ENCODE peak calls at places on chromosome 18, in nine cellular contexts. R is GM23338, U is HCT116, C is transverse colon, K is A673, W is H1, M is IMR-90, X is esophagus squamous epithelium, L is astrocyte. D is an unnamed sample.
A peak's percentile ranks its signal among the peaks of the same experiment; 100 is the strongest.

GRCh38 chr18:51120809-51121596 is 76.5 kb downstream of the MEX3C start:
- DNase-seq in R (peak; percentile 43), U (no peak), C (no peak), K (no peak), W (no peak), M (no peak), X (no peak), L (no peak), D (no peak)

GRCh38 chr18:37243756-37244155 is 321.8 kb downstream of the CELF4 start:
- DNase-seq in R (peak; percentile 63), U (no peak), C (no peak), K (no peak), W (peak; percentile 67), M (no peak), X (no peak), L (no peak), D (no peak)

GRCh38 chr18:11668441-11669169 is 20.5 kb upstream of the GNAL start:
- DNase-seq in R (no peak), U (no peak), C (no peak), K (no peak), W (no peak), M (no peak), X (no peak), L (no peak), D (no peak)

GRCh38 chr18:3624818-3625716 is 175.1 kb downstream of the TGIF1 start:
- DNase-seq in R (peak; percentile 33), U (peak; percentile 86), C (peak; percentile 42), K (peak; percentile 76), W (no peak), M (peak; percentile 98), X (no peak), L (peak; percentile 99), D (peak; percentile 61)

GRCh38 chr18:37566479-37567060 is 972 bp upstream of the CELF4 start:
- DNase-seq in R (peak; percentile 46), U (no peak), C (no peak), K (peak; percentile 3), W (no peak), M (no peak), X (no peak), L (no peak), D (no peak)

GRCh38 chr18:35049111-35050003 is 8.1 kb downstream of the MAPRE2 start:
- DNase-seq in R (no peak), U (no peak), C (no peak), K (no peak), W (no peak), M (no peak), X (no peak), L (no peak), D (no peak)

GRCh38 chr18:75293591-75293990 is 83.0 kb downstream of the TSHZ1 start:
- DNase-seq in R (no peak), U (no peak), C (no peak), K (no peak), W (no peak), M (peak; percentile 26), X (no peak), L (peak; percentile 60), D (no peak)

GRCh38 chr18:77055429-77056310 is 76.9 kb downstream of the MBP start:
- DNase-seq in R (no peak), U (no peak), C (no peak), K (no peak), W (no peak), M (peak; percentile 58), X (no peak), L (no peak), D (no peak)

GRCh38 chr18:5466256-5466655 is 77.5 kb downstream of the EPB41L3 start:
- DNase-seq in R (no peak), U (no peak), C (no peak), K (no peak), W (no peak), M (no peak), X (no peak), L (no peak), D (no peak)

GRCh38 chr18:48201337-48201705 is 207.9 kb downstream of the ZBTB7C start:
- DNase-seq in R (no peak), U (peak; percentile 21), C (no peak), K (no peak), W (no peak), M (no peak), X (no peak), L (no peak), D (no peak)

GRCh38 chr18:48613589-48613988 is 74.8 kb downstream of the CTIF start:
- DNase-seq in R (peak; percentile 32), U (no peak), C (peak; percentile 25), K (no peak), W (peak; percentile 61), M (peak; percentile 49), X (no peak), L (no peak), D (no peak)

GRCh38 chr18:52237551-52237950 is 102.4 kb upstream of the DCC start:
- DNase-seq in R (no peak), U (no peak), C (no peak), K (no peak), W (no peak), M (peak; percentile 0), X (no peak), L (peak; percentile 56), D (no peak)

GRCh38 chr18:72648079-72648478 is 103.9 kb upstream of the CBLN2 start:
- DNase-seq in R (no peak), U (no peak), C (no peak), K (no peak), W (no peak), M (no peak), X (no peak), L (no peak), D (no peak)

GRCh38 chr18:72651033-72651432 is 106.9 kb upstream of the CBLN2 start:
- DNase-seq in R (peak; percentile 18), U (no peak), C (no peak), K (no peak), W (no peak), M (no peak), X (no peak), L (no peak), D (no peak)

DNA sequence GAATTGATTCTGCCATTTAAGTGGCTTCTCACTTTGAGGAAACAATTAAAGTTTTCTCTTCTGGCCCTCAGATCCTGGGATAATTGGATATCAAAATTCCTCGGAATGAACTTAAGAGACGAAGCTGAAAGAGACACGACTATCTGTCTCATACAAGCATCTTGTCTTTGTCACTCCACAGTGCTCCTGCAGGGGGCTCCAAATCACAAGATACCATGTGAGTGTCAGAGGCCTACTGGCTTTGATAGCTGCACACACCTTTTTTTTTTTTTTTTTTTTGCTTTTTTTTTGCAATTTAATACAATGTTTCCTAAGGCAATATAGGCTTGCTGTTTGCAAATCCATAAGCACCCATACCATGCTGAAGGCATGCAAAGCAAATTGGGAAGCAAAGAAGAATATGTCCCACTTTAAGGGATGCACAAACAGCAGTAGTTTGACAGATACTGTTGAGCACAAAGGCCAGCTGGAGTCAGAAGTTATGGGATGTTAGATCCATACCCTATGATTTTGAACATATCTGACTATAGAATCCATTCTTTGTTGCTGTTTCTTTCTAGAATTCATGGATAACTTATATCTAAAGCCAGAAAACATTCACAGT is 109.0 kb upstream of the CBLN2 start:
- DNase-seq in R (peak; percentile 80), U (no peak), C (peak; percentile 30), K (peak; percentile 75), W (peak; percentile 77), M (no peak), X (no peak), L (no peak), D (peak; percentile 47)
- TF ChIP-seq CTCF in R (peak; percentile 72), U (peak; percentile 32), C (peak; percentile 17), K (peak; percentile 81), W (peak; percentile 8), M (peak; percentile 22), X (no peak), L (peak; percentile 48), D (no peak)

GRCh38 chr18:58221060-58221725 is 177.2 kb downstream of the NEDD4L start:
- DNase-seq in R (peak; percentile 72), U (peak; percentile 90), C (peak; percentile 81), K (no peak), W (peak; percentile 48), M (peak; percentile 53), X (no peak), L (peak; percentile 97), D (peak; percentile 66)

GRCh38 chr18:58216071-58216471 is 172.0 kb downstream of the NEDD4L start:
- DNase-seq in R (peak; percentile 84), U (no peak), C (peak; percentile 44), K (no peak), W (no peak), M (no peak), X (no peak), L (peak; percentile 46), D (no peak)

GRCh38 chr18:58215005-58215404 is 171.0 kb downstream of the NEDD4L start:
- DNase-seq in R (no peak), U (no peak), C (no peak), K (no peak), W (no peak), M (no peak), X (no peak), L (no peak), D (no peak)

GRCh38 chr18:58213931-58214431 is 170.0 kb downstream of the NEDD4L start:
- DNase-seq in R (no peak), U (no peak), C (no peak), K (no peak), W (no peak), M (peak; percentile 69), X (no peak), L (peak; percentile 77), D (no peak)

DNA sequence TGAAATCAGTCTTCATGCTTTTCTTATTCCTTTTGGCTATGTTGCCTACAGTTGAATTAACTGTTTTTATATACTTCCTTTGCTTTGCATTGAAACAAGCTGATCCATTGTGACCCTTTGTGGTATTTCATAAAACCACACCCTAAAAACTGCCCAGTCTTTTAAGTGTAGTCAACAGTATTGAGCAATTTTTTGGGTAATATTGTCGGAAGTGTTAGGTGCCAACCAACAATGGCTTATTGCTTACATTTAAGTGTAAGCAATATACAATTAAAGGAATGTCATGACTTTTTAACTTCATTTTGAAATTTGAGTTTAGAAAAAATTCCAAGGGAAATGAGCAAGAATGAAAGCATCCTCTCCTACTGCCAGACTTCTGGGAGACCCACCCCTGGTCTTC is 174.1 kb downstream of the NEDD4L start:
- DNase-seq in R (no peak), U (no peak), C (no peak), K (no peak), W (no peak), M (peak; percentile 30), X (no peak), L (no peak), D (no peak)
- H3K4me1 ChIP-seq in R (peaks cover 65% of the 10 kb centered on the region), U (peaks cover 27% of the 10 kb centered on the region), C (peaks cover 4% of the 10 kb centered on the region), K (no peaks in the 10 kb centered on the region), W (peaks cover 14% of the 10 kb centered on the region), M (peaks cover 23% of the 10 kb centered on the region), X (peaks cover 22% of the 10 kb centered on the region), L (peaks cover 35% of the 10 kb centered on the region), D (peaks cover 10% of the 10 kb centered on the region)

DNA sequence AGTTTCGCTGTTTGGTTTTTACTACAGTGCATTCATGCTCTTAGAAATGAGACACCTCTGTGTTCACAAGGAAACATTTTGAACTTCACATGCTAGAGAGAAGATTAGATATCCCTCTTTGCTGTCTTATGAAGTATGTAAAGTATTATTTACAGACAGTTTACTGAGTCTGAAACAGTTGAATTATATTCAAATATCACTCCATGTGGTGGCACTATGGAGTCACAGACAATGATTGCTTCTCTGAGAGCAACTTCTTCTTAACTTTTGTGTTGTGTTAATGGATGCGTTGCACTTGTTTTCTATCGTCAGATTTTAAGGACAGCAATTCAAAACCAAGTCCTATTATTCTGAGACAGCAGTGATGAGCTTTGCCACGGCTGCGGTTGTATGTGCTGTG is 823.6 kb downstream of the GALR1 start:
- DNase-seq in R (no peak), U (no peak), C (no peak), K (no peak), W (no peak), M (no peak), X (no peak), L (no peak), D (no peak)
- TF ChIP-seq CTCF in R (no peak), U (no peak), C (no peak), K (no peak), W (no peak), M (no peak), X (peak; percentile 55), L (no peak), D (no peak)

GRCh38 chr18:7958897-7959146 is 391.7 kb downstream of the PTPRM start:
- DNase-seq in R (no peak), U (no peak), C (no peak), K (no peak), W (no peak), M (no peak), X (no peak), L (no peak), D (no peak)
- H3K4me1 ChIP-seq in R (peaks cover 5% of the 10 kb centered on the region), U (no peaks in the 10 kb centered on the region), C (no peaks in the 10 kb centered on the region), K (no peaks in the 10 kb centered on the region), W (no peaks in the 10 kb centered on the region), M (peaks cover 7% of the 10 kb centered on the region), X (peaks cover 9% of the 10 kb centered on the region), L (peaks cover 14% of the 10 kb centered on the region), D (no peaks in the 10 kb centered on the region)

D was measured in Caco-2.